ENCODE peak calls at places on chromosomes 1 and 21, in four cellular contexts. Q is GM12878, O is K562, G is HCT116. S is an unnamed sample.

GRCh38 chr1:231541842-231542241 is 13.4 kb downstream of the TSNAX start:
- DNase-seq in Q (no peak), O (no peak), G (no peak), S (no peak)

GRCh38 chr1:33255347-33256311 is 663 bp upstream of the ZNF362 start:
- DNase-seq in Q (peak), O (no peak), G (peak), S (peak)

GRCh38 chr1:31878018-31878417 is 60.1 kb downstream of the PTP4A2 start:
- DNase-seq in Q (no peak), O (no peak), G (no peak), S (no peak)

GRCh38 chr1:99662581-99663208 is 16.8 kb downstream of the PALMD start:
- DNase-seq in Q (no peak), O (no peak), G (no peak), S (peak)

GRCh38 chr1:20705356-20705755 is 12.5 kb downstream of the KIF17 start:
- DNase-seq in Q (no peak), O (no peak), G (no peak), S (no peak)

GRCh38 chr1:93702102-93702827 is 20.6 kb upstream of the BCAR3 start:
- DNase-seq in Q (no peak), O (no peak), G (no peak), S (no peak)

GRCh38 chr1:53699981-53700380 is 39.0 kb downstream of the GLIS1 start:
- DNase-seq in Q (no peak), O (no peak), G (no peak), S (no peak)

GRCh38 chr21:29166853-29167252 is 36.4 kb downstream of the MAP3K7CL start:
- DNase-seq in Q (no peak), O (no peak), G (no peak), S (no peak)

GRCh38 chr1:54940027-54940426 is 40.4 kb upstream of the TMEM61 start:
- DNase-seq in Q (no peak), O (no peak), G (no peak), S (no peak)

GRCh38 chr1:80427886-80428285 is 1372.8 kb upstream of the ADGRL2 start:
- DNase-seq in Q (no peak), O (no peak), G (no peak), S (no peak)

GRCh38 chr1:203627819-203628184 is 1.2 kb downstream of the ATP2B4 start:
- DNase-seq in Q (no peak), O (no peak), G (no peak), S (peak)

GRCh38 chr21:39774252-39774651 is 29.3 kb downstream of the IGSF5 start:
- DNase-seq in Q (no peak), O (no peak), G (no peak), S (no peak)

GRCh38 chr21:42758721-42759593 is 105.5 kb downstream of the PDE9A start:
- DNase-seq in Q (no peak), O (no peak), G (no peak), S (no peak)

GRCh38 chr1:94641990-94642389 is 100.4 kb upstream of the F3 start:
- DNase-seq in Q (no peak), O (no peak), G (no peak), S (no peak)

GRCh38 chr21:38386967-38387366 is 111.3 kb downstream of the ERG start:
- DNase-seq in Q (no peak), O (no peak), G (no peak), S (no peak)

GRCh38 chr1:184597652-184598357 is 156.9 kb downstream of the EDEM3 start:
- DNase-seq in Q (no peak), O (no peak), G (no peak), S (no peak)

GRCh38 chr1:21149862-21150432 is 26.8 kb downstream of the EIF4G3 start:
- DNase-seq in Q (no peak), O (no peak), G (peak), S (no peak)

GRCh38 chr1:89540406-89540970 is 15.9 kb downstream of the LRRC8B start:
- DNase-seq in Q (no peak), O (peak), G (no peak), S (no peak)

GRCh38 chr1:30412241-30413110 is 310.9 kb downstream of the MATN1 start:
- DNase-seq in Q (no peak), O (peak), G (no peak), S (no peak)

GRCh38 chr1:30409476-30410152 is 313.8 kb downstream of the MATN1 start:
- DNase-seq in Q (no peak), O (no peak), G (no peak), S (no peak)

GRCh38 chr1:30407862-30408580 is 315.4 kb downstream of the MATN1 start:
- DNase-seq in Q (no peak), O (no peak), G (no peak), S (no peak)

GRCh38 chr1:30411206-30411605 is 312.2 kb downstream of the MATN1 start:
- DNase-seq in Q (no peak), O (no peak), G (no peak), S (no peak)

DNA sequence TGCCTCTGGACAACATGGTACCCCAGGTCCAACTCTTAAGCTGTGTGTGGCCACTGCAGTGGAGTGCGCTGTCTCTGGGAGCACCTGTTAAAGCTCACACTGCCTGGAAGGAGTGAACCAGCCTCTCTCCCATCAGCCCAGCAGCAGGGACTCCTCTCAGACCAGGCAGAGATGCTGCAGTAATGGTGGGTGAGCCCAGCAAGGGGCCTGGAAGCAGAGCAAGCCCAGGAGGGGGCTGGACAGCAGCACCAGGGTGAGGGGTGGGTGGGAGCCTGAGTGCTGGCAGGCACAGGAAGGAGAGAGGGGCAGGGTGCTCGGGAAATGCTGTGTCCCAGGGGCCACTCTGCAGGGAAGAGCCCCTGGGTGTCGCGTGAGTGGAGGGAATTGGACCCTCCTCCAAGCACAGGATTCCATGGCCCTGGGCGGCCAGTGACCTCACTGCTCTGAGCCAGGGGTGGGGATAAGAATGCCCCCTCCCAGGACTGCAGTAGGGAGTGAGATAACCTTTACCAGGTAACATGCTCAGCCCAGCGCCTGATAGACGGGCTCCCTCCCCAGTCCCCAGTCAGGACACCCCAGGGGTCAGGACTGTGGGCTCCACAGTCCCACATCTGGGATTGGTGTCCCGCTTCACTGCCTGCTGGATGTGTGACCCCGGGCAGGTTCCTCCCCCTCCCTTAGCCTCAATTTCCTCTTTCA is 313.1 kb downstream of the MATN1 start:
- DNase-seq in Q (no peak), O (no peak), G (no peak), S (no peak)
- TF ChIP-seq JUND in Q (no peak), O (no peak), G (no peak), S (no peak)

GRCh38 chr1:86507935-86508582 is 38.8 kb upstream of the CLCA4 start:
- DNase-seq in Q (no peak), O (no peak), G (peak), S (peak)
- TF ChIP-seq JUND in Q (no peak), O (no peak), G (no peak), S (no peak)

GRCh38 chr1:92404661-92405060 is 82.1 kb downstream of the GFI1 start:
- DNase-seq in Q (no peak), O (no peak), G (no peak), S (peak)
- TF ChIP-seq JUND in Q (no peak), O (no peak), G (no peak), S (no peak)

GRCh38 chr1:91912267-91912666 is 26.3 kb upstream of the TGFBR3 start:
- DNase-seq in Q (no peak), O (no peak), G (no peak), S (no peak)
- TF ChIP-seq JUND in Q (no peak), O (no peak), G (no peak), S (no peak)

DNA sequence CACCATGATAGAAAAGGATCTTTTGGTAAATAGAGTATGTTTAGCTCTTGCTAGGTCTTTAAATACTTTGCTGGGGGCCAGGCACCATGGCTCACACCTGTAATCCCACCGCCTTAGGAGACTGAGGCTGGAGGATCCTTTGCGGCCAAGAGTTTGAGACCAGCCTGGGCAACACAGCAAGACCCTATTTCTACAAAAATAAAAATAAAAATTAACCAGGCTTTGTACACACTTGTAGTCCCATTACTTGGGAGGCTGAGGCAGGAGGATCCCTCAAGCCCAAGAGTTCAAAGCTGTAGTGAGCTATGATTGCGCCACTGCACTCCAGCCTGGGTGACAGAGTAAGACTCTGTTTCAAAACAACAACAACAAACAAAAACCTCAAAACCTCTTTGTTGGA is 1.1 kb upstream of the KCNE2 start:
- DNase-seq in Q (no peak), O (no peak), G (no peak), S (no peak)
- TF ChIP-seq JUND in Q (no peak), O (no peak), G (no peak), S (no peak)

GRCh38 chr1:154406572-154406879 is 1.4 kb downstream of the IL6R start:
- DNase-seq in Q (no peak), O (no peak), G (no peak), S (no peak)

GRCh38 chr1:154404984-154405761 is at the start of gene IL6R:
- DNase-seq in Q (no peak), O (peak), G (peak), S (peak)

GRCh38 chr1:154407021-154407865 is 2.1 kb downstream of the IL6R start:
- DNase-seq in Q (peak), O (no peak), G (no peak), S (peak)

GRCh38 chr1:154404511-154404931 is 622 bp upstream of the IL6R start:
- DNase-seq in Q (no peak), O (no peak), G (no peak), S (no peak)

GRCh38 chr1:154405762-154406571 is 824 bp downstream of the IL6R start:
- DNase-seq in Q (no peak), O (peak), G (no peak), S (no peak)
- TF ChIP-seq JUND in Q (no peak), O (peak), G (peak), S (no peak)

S was measured in T47D.